ENCODE peak calls at places on chromosome 14, in eight cellular contexts. G is right lobe of liver, S is suprapubic skin, O is IMR-90, V is prostate gland, K is A549, C is body of pancreas, I is HCT116. E is an unnamed sample. For H3K4me1 and H3K9me3, the result is how much of the 10 kb centered on the place peaks cover.

GRCh38 chr14:29741909-29742401 is 185.7 kb downstream of the PRKD1 start:
- DNase-seq in G (no peak), S (no peak), O (peak), V (no peak), K (no peak), C (peak), I (no peak), E (peak)

GRCh38 chr14:42222924-42223471 is 616.3 kb downstream of the LRFN5 start:
- DNase-seq in G (no peak), S (no peak), O (peak), V (no peak), K (no peak), C (no peak), I (no peak), E (peak)

GRCh38 chr14:74176404-74176788 is 62.9 kb upstream of the VSX2 start:
- DNase-seq in G (no peak), S (no peak), O (no peak), V (no peak), K (no peak), C (no peak), I (no peak), E (no peak)

GRCh38 chr14:104316723-104317499 is 178.5 kb downstream of the KIF26A start:
- DNase-seq in G (peak), S (no peak), O (no peak), V (no peak), K (no peak), C (peak), I (no peak), E (no peak)

GRCh38 chr14:50667491-50668007 is 557 bp downstream of the SAV1 start:
- DNase-seq in G (no peak), S (peak), O (no peak), V (peak), K (no peak), C (peak), I (no peak), E (peak)

GRCh38 chr14:50955373-50956043 is 11.2 kb upstream of the PYGL start:
- DNase-seq in G (peak), S (peak), O (peak), V (peak), K (peak), C (peak), I (peak), E (peak)

GRCh38 chr14:100065942-100066574 is 836 bp downstream of the EVL start:
- DNase-seq in G (no peak), S (no peak), O (no peak), V (no peak), K (no peak), C (no peak), I (no peak), E (no peak)

GRCh38 chr14:95265106-95266094 is 54.3 kb downstream of the CLMN start:
- DNase-seq in G (no peak), S (no peak), O (peak), V (peak), K (peak), C (peak), I (peak), E (peak)

GRCh38 chr14:105065280-105066228 is at the start of gene GPR132:
- DNase-seq in G (peak), S (peak), O (no peak), V (no peak), K (no peak), C (no peak), I (no peak), E (peak)

GRCh38 chr14:50736932-50737419 is 68.9 kb upstream of the SAV1 start:
- DNase-seq in G (no peak), S (no peak), O (no peak), V (peak), K (no peak), C (no peak), I (no peak), E (no peak)

GRCh38 chr14:96584199-96584906 is 82.2 kb downstream of the PAPOLA start:
- DNase-seq in G (no peak), S (no peak), O (no peak), V (no peak), K (peak), C (peak), I (peak), E (no peak)

GRCh38 chr14:70188608-70189540 is at the start of gene SLC8A3:
- DNase-seq in G (no peak), S (no peak), O (peak), V (peak), K (peak), C (peak), I (no peak), E (peak)

GRCh38 chr14:20998674-20999366 is at the start of gene SLC39A2:
- DNase-seq in G (no peak), S (peak), O (peak), V (peak), K (no peak), C (peak), I (peak), E (no peak)

GRCh38 chr14:103563089-103563620 is 395 bp downstream of the COA8 start:
- DNase-seq in G (no peak), S (peak), O (no peak), V (peak), K (peak), C (peak), I (peak), E (peak)

GRCh38 chr14:34254031-34254430 is 208.0 kb downstream of the SPTSSA start:
- DNase-seq in G (no peak), S (no peak), O (no peak), V (no peak), K (no peak), C (no peak), I (no peak), E (no peak)

GRCh38 chr14:22977684-22978486 is 4.5 kb downstream of the AJUBA start:
- DNase-seq in G (peak), S (peak), O (peak), V (peak), K (peak), C (peak), I (no peak), E (no peak)

GRCh38 chr14:104715871-104716270 is 8.2 kb upstream of the ADSS1 start:
- DNase-seq in G (no peak), S (no peak), O (no peak), V (no peak), K (no peak), C (no peak), I (no peak), E (no peak)

GRCh38 chr14:49961270-49962222 is 68.7 kb downstream of the ARF6 start:
- DNase-seq in G (no peak), S (no peak), O (peak), V (peak), K (no peak), C (no peak), I (no peak), E (no peak)

GRCh38 chr14:88289996-88290395 is 33.1 kb downstream of the KCNK10 start:
- DNase-seq in G (no peak), S (no peak), O (no peak), V (no peak), K (no peak), C (no peak), I (no peak), E (no peak)

GRCh38 chr14:73460691-73461127 is 2.4 kb upstream of the NUMB start:
- DNase-seq in G (no peak), S (no peak), O (peak), V (no peak), K (no peak), C (no peak), I (no peak), E (no peak)

GRCh38 chr14:36173161-36173560 is 3.4 kb downstream of the PTCSC3 start:
- DNase-seq in G (no peak), S (no peak), O (no peak), V (no peak), K (no peak), C (no peak), I (no peak), E (no peak)

GRCh38 chr14:24252289-24253124 is 10.1 kb upstream of the TINF2 start:
- DNase-seq in G (no peak), S (peak), O (no peak), V (no peak), K (no peak), C (no peak), I (no peak), E (no peak)

GRCh38 chr14:61382842-61383241 is 61.5 kb downstream of the PRKCH start:
- DNase-seq in G (no peak), S (no peak), O (no peak), V (no peak), K (no peak), C (no peak), I (no peak), E (no peak)
- H3K4me1 ChIP-seq in G (under half), S (under half), O (under half), V (under half), K (under half), C (under half), I (under half), E (half or more)

DNA sequence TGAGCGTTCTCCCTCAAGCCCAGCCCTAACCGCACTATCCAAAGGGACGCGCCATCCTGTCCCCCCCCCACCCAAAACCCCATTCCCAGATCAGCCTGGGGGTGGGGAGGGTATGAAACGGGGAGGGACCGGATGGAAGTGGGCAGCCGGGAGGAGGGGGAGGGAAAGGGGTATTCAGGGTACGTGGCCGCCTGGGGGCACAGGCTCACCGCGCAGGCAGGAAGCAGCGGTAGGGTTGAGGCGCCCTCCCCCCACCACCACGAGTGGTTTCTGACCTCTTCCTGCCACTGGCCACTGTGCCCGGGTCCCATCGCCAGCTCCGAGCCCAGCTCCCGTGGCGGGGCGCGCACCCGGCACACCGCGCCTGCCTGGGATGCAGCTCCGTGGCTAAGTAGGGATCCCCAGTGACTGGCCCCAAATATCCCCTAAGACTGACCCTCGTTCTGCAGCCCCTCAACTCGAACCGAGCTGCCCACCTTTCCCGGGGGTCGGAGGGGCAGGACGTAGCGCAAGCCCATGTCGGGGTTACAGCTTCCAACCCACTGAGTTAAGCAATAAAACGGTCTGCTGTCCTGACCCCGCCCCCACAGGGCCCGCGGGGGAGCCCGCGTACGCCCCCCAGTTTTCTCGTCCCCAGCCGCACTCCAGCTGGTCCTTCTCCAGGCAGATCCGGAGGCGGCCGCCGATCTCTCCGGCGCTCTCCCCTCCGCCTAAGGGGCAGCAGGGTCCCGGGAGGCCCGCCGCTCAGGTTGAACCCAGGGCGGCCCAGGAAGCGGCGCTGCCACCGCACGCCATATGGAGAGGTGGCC is 1.2 kb downstream of the ACTN1 start:
- DNase-seq in G (peak), S (peak), O (peak), V (peak), K (peak), C (peak), I (no peak), E (no peak)
- TF ChIP-seq POLR2A in G (peak), S (no peak), O (peak), V (peak), K (peak), C (peak), I (no peak), E (peak)

GRCh38 chr14:101323111-101323510 is 238.2 kb upstream of the DIO3 start:
- DNase-seq in G (no peak), S (no peak), O (no peak), V (no peak), K (no peak), C (no peak), I (no peak), E (no peak)
- H3K9me3 ChIP-seq in G (under half), S (under half), O (under half), V (under half), K (under half), C (under half), I (under half), E (under half)

GRCh38 chr14:75454963-75455546 is 27.2 kb downstream of the JDP2 start:
- DNase-seq in G (no peak), S (peak), O (peak), V (no peak), K (no peak), C (peak), I (no peak), E (peak)
- H3K4me1 ChIP-seq in G (under half), S (half or more), O (half or more), V (under half), K (half or more), C (half or more), I (under half), E (half or more)

GRCh38 chr14:60724080-60724618 is at the start of gene SIX4:
- DNase-seq in G (peak), S (peak), O (peak), V (peak), K (peak), C (peak), I (peak), E (peak)
- TF ChIP-seq POLR2A in G (no peak), S (no peak), O (peak), V (peak), K (peak), C (peak), I (peak), E (peak)

GRCh38 chr14:26128931-26129674 is 468.7 kb downstream of the NOVA1 start:
- DNase-seq in G (no peak), S (no peak), O (no peak), V (no peak), K (no peak), C (no peak), I (no peak), E (no peak)
- H3K9me3 ChIP-seq in G (under half), S (under half), O (under half), V (under half), K (under half), C (under half), I (under half), E (under half)

GRCh38 chr14:59356298-59356697 is 108.9 kb downstream of the GPR135 start:
- DNase-seq in G (no peak), S (no peak), O (no peak), V (no peak), K (no peak), C (no peak), I (no peak), E (no peak)
- H3K4me1 ChIP-seq in G (under half), S (half or more), O (under half), V (under half), K (under half), C (under half), I (under half), E (half or more)

GRCh38 chr14:67537736-67538135 is 4.6 kb downstream of the PLEKHH1 start:
- DNase-seq in G (no peak), S (no peak), O (no peak), V (no peak), K (no peak), C (peak), I (no peak), E (no peak)

GRCh38 chr14:67544590-67544989 is 11.5 kb downstream of the PLEKHH1 start:
- DNase-seq in G (no peak), S (no peak), O (no peak), V (no peak), K (no peak), C (no peak), I (no peak), E (no peak)

GRCh38 chr14:67538501-67538900 is 5.4 kb downstream of the PLEKHH1 start:
- DNase-seq in G (no peak), S (no peak), O (no peak), V (peak), K (no peak), C (no peak), I (no peak), E (peak)

GRCh38 chr14:67539116-67539515 is 6.0 kb downstream of the PLEKHH1 start:
- DNase-seq in G (no peak), S (peak), O (no peak), V (no peak), K (no peak), C (no peak), I (no peak), E (no peak)

GRCh38 chr14:67541448-67542387 is 8.6 kb downstream of the PLEKHH1 start:
- DNase-seq in G (no peak), S (peak), O (no peak), V (no peak), K (no peak), C (peak), I (no peak), E (no peak)
- TF ChIP-seq POLR2A in G (no peak), S (no peak), O (no peak), V (no peak), K (no peak), C (no peak), I (no peak), E (no peak)

GRCh38 chr14:87286191-87286590 is 706.8 kb downstream of the GALC start:
- DNase-seq in G (no peak), S (no peak), O (no peak), V (no peak), K (no peak), C (no peak), I (no peak), E (no peak)

GRCh38 chr14:87283547-87283946 is 709.4 kb downstream of the GALC start:
- DNase-seq in G (no peak), S (no peak), O (no peak), V (no peak), K (no peak), C (no peak), I (no peak), E (no peak)

DNA sequence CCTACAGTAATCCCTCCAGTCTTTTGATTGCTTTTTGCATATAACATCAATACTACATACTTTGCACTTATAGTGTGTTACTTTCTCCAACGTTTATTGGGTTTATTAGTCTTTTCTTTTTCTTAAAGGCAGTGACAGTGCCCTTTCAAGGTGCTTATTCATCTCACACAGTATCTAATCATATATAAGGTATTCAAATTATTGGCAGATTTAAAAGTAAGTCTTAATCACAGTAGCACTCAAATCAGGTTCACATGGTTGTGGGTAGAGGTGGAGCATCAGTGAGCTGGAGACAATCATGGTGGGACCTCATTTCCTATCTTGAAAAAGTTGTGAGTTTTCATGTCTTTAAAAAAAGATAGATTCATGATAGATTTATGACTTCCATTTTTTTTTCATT is 706.2 kb downstream of the GALC start:
- DNase-seq in G (no peak), S (no peak), O (no peak), V (no peak), K (no peak), C (no peak), I (no peak), E (no peak)
- H3K9me3 ChIP-seq in G (under half), S (under half), O (under half), V (under half), K (under half), C (under half), I (under half), E (under half)

E was measured in gastrocnemius medialis.